ENCODE peak calls at places on chromosome 5, in five cellular contexts. H is NCI-H69; M is gastrocnemius medialis; V is activated effector memory CD4-positive, alpha-beta T cell treated with Interleukin-2 at 50 U/mL for 16 hours; X is activated CD4-positive, alpha-beta memory T cell treated with anti-CD3 and anti-CD28 coated beads, Interleukin-2, amount 10 ng/mL, durations not matched to agents 7 days and 5 days. E is an unnamed sample.

GRCh38 chr5:72597456-72597948 is 90.3 kb upstream of the ZNF366 start:
- DNase-seq in H (no peak), M (no peak), V (no peak), X (no peak), E (no peak)

GRCh38 chr5:39675676-39676075 is 250.9 kb upstream of the DAB2 start:
- DNase-seq in H (no peak), M (no peak), V (no peak), X (no peak), E (no peak)

GRCh38 chr5:84688566-84688965 is 303.9 kb upstream of the EDIL3 start:
- DNase-seq in H (peak; percentile 88), M (no peak), V (no peak), X (no peak), E (no peak)

GRCh38 chr5:154276932-154277331 is 86.4 kb downstream of the GALNT10 start:
- DNase-seq in H (no peak), M (peak; percentile 35), V (no peak), X (no peak), E (no peak)

GRCh38 chr5:56549096-56549886 is 266.1 kb upstream of the MAP3K1 start:
- DNase-seq in H (no peak), M (no peak), V (no peak), X (no peak), E (no peak)

GRCh38 chr5:96067902-96068614 is 106.4 kb upstream of the ELL2 start:
- DNase-seq in H (peak; percentile 61), M (no peak), V (no peak), X (no peak), E (no peak)

GRCh38 chr5:124477577-124477976 is 268.9 kb downstream of the ZNF608 start:
- DNase-seq in H (no peak), M (no peak), V (no peak), X (no peak), E (no peak)

GRCh38 chr5:84253946-84254345 is 130.7 kb downstream of the EDIL3 start:
- DNase-seq in H (peak; percentile 35), M (no peak), V (no peak), X (no peak), E (no peak)